ENCODE peak calls at places on chromosomes 16 and 17, in six cellular contexts. One of them, this sample, is unnamed.
A peak's percentile ranks its signal among the peaks of the same experiment; 100 is the strongest.

GRCh38 chr17:68184816-68185436 is 62.9 kb upstream of the AMZ2 start:
- DNase-seq in tibial nerve: no peak
- DNase-seq in hepatocyte: no peak
- DNase-seq in skeletal muscle cell: no peak
- DNase-seq in mesenchymal stem cell: no peak
- DNase-seq in heart left ventricle: no peak
- DNase-seq in this sample: no peak

GRCh38 chr16:87056083-87056482 is 261.1 kb downstream of the C16orf95 start:
- DNase-seq in tibial nerve: no peak
- DNase-seq in hepatocyte: no peak
- DNase-seq in skeletal muscle cell: peak; percentile 32
- DNase-seq in mesenchymal stem cell: no peak
- DNase-seq in heart left ventricle: no peak
- DNase-seq in this sample: no peak

GRCh38 chr17:1422907-1423306 is 22.9 kb upstream of the YWHAE start:
- DNase-seq in tibial nerve: no peak
- DNase-seq in hepatocyte: no peak
- DNase-seq in skeletal muscle cell: peak; percentile 86
- DNase-seq in mesenchymal stem cell: peak; percentile 96
- DNase-seq in heart left ventricle: no peak
- DNase-seq in this sample: peak; percentile 78

GRCh38 chr16:70715113-70715711 is 29.4 kb upstream of the MTSS2 start:
- DNase-seq in tibial nerve: peak; percentile 42
- DNase-seq in hepatocyte: peak; percentile 86
- DNase-seq in skeletal muscle cell: peak; percentile 98
- DNase-seq in mesenchymal stem cell: peak; percentile 91
- DNase-seq in heart left ventricle: peak; percentile 90
- DNase-seq in this sample: peak; percentile 98

GRCh38 chr17:72501404-72502110 is 380.7 kb downstream of the SOX9 start:
- DNase-seq in tibial nerve: peak; percentile 34
- DNase-seq in hepatocyte: no peak
- DNase-seq in skeletal muscle cell: no peak
- DNase-seq in mesenchymal stem cell: no peak
- DNase-seq in heart left ventricle: no peak
- DNase-seq in this sample: no peak

GRCh38 chr16:49664221-49665215 is 191.4 kb downstream of the ZNF423 start:
- DNase-seq in tibial nerve: no peak
- DNase-seq in hepatocyte: peak; percentile 35
- DNase-seq in skeletal muscle cell: no peak
- DNase-seq in mesenchymal stem cell: no peak
- DNase-seq in heart left ventricle: peak; percentile 85
- DNase-seq in this sample: no peak

GRCh38 chr17:9676742-9677387 is 31.5 kb downstream of the USP43 start:
- DNase-seq in tibial nerve: no peak
- DNase-seq in hepatocyte: no peak
- DNase-seq in skeletal muscle cell: no peak
- DNase-seq in mesenchymal stem cell: peak; percentile 83
- DNase-seq in heart left ventricle: no peak
- DNase-seq in this sample: no peak

GRCh38 chr16:67663151-67663876 is 2.6 kb downstream of the PARD6A start:
- DNase-seq in tibial nerve: no peak
- DNase-seq in hepatocyte: no peak
- DNase-seq in skeletal muscle cell: no peak
- DNase-seq in mesenchymal stem cell: peak; percentile 26
- DNase-seq in heart left ventricle: no peak
- DNase-seq in this sample: no peak

GRCh38 chr17:35807371-35808144 is 1.7 kb upstream of the TAF15 start:
- DNase-seq in tibial nerve: no peak
- DNase-seq in hepatocyte: no peak
- DNase-seq in skeletal muscle cell: no peak
- DNase-seq in mesenchymal stem cell: peak; percentile 59
- DNase-seq in heart left ventricle: no peak
- DNase-seq in this sample: peak; percentile 26

GRCh38 chr17:78822552-78822951 is 18.1 kb downstream of the USP36 start:
- DNase-seq in tibial nerve: no peak
- DNase-seq in hepatocyte: peak; percentile 28
- DNase-seq in skeletal muscle cell: peak; percentile 87
- DNase-seq in mesenchymal stem cell: peak; percentile 75
- DNase-seq in heart left ventricle: no peak
- DNase-seq in this sample: peak; percentile 95

GRCh38 chr17:75881678-75882454 is 3.5 kb upstream of the TRIM47 start:
- DNase-seq in tibial nerve: no peak
- DNase-seq in hepatocyte: no peak
- DNase-seq in skeletal muscle cell: no peak
- DNase-seq in mesenchymal stem cell: no peak
- DNase-seq in heart left ventricle: no peak
- DNase-seq in this sample: no peak

GRCh38 chr17:50649042-50649908 is 14.6 kb downstream of the ABCC3 start:
- DNase-seq in tibial nerve: no peak
- DNase-seq in hepatocyte: no peak
- DNase-seq in skeletal muscle cell: no peak
- DNase-seq in mesenchymal stem cell: no peak
- DNase-seq in heart left ventricle: no peak
- DNase-seq in this sample: no peak

GRCh38 chr16:20910781-20911321 is 10.3 kb downstream of the LYRM1 start:
- DNase-seq in tibial nerve: no peak
- DNase-seq in hepatocyte: peak; percentile 34
- DNase-seq in skeletal muscle cell: peak; percentile 85
- DNase-seq in mesenchymal stem cell: peak; percentile 94
- DNase-seq in heart left ventricle: no peak
- DNase-seq in this sample: peak; percentile 98

GRCh38 chr16:62408760-62409159 is 372.5 kb upstream of the CDH8 start:
- DNase-seq in tibial nerve: no peak
- DNase-seq in hepatocyte: peak; percentile 8
- DNase-seq in skeletal muscle cell: no peak
- DNase-seq in mesenchymal stem cell: no peak
- DNase-seq in heart left ventricle: no peak
- DNase-seq in this sample: no peak

GRCh38 chr16:87951550-87952538 is 610 bp downstream of the BANP start:
- DNase-seq in tibial nerve: no peak
- DNase-seq in hepatocyte: peak; percentile 54
- DNase-seq in skeletal muscle cell: no peak
- DNase-seq in mesenchymal stem cell: peak; percentile 41
- DNase-seq in heart left ventricle: no peak
- DNase-seq in this sample: no peak

GRCh38 chr17:17737938-17738894 is 57.0 kb downstream of the RAI1 start:
- DNase-seq in tibial nerve: no peak
- DNase-seq in hepatocyte: peak; percentile 79
- DNase-seq in skeletal muscle cell: no peak
- DNase-seq in mesenchymal stem cell: peak; percentile 40
- DNase-seq in heart left ventricle: no peak
- DNase-seq in this sample: no peak

GRCh38 chr16:71781741-71782140 is 26.9 kb downstream of the AP1G1 start:
- DNase-seq in tibial nerve: no peak
- DNase-seq in hepatocyte: no peak
- DNase-seq in skeletal muscle cell: no peak
- DNase-seq in mesenchymal stem cell: peak; percentile 42
- DNase-seq in heart left ventricle: no peak
- DNase-seq in this sample: no peak

GRCh38 chr17:31967643-31968042 is 30.8 kb downstream of the SUZ12 start:
- DNase-seq in tibial nerve: no peak
- DNase-seq in hepatocyte: no peak
- DNase-seq in skeletal muscle cell: no peak
- DNase-seq in mesenchymal stem cell: no peak
- DNase-seq in heart left ventricle: no peak
- DNase-seq in this sample: no peak

GRCh38 chr17:8162997-8163977 is 539 bp upstream of the VAMP2 start:
- DNase-seq in tibial nerve: no peak
- DNase-seq in hepatocyte: peak; percentile 39
- DNase-seq in skeletal muscle cell: no peak
- DNase-seq in mesenchymal stem cell: peak; percentile 15
- DNase-seq in heart left ventricle: peak; percentile 65
- DNase-seq in this sample: no peak

GRCh38 chr16:19835989-19836421 is 48.6 kb downstream of the GPRC5B start:
- DNase-seq in tibial nerve: no peak
- DNase-seq in hepatocyte: no peak
- DNase-seq in skeletal muscle cell: peak; percentile 8
- DNase-seq in mesenchymal stem cell: peak; percentile 51
- DNase-seq in heart left ventricle: no peak
- DNase-seq in this sample: no peak

GRCh38 chr17:58276423-58276822 is 4.3 kb downstream of the MPO start:
- DNase-seq in tibial nerve: no peak
- DNase-seq in hepatocyte: no peak
- DNase-seq in skeletal muscle cell: no peak
- DNase-seq in mesenchymal stem cell: no peak
- DNase-seq in heart left ventricle: no peak
- DNase-seq in this sample: no peak

GRCh38 chr16:84547539-84548058 is 43.1 kb upstream of the MEAK7 start:
- DNase-seq in tibial nerve: no peak
- DNase-seq in hepatocyte: no peak
- DNase-seq in skeletal muscle cell: no peak
- DNase-seq in mesenchymal stem cell: no peak
- DNase-seq in heart left ventricle: no peak
- DNase-seq in this sample: no peak

GRCh38 chr16:65281636-65282035 is 159.8 kb upstream of the CDH11 start:
- DNase-seq in tibial nerve: no peak
- DNase-seq in hepatocyte: no peak
- DNase-seq in skeletal muscle cell: no peak
- DNase-seq in mesenchymal stem cell: no peak
- DNase-seq in heart left ventricle: no peak
- DNase-seq in this sample: no peak

GRCh38 chr16:30894540-30895368 is 877 bp upstream of the BCL7C start:
- DNase-seq in tibial nerve: no peak
- DNase-seq in hepatocyte: peak; percentile 7
- DNase-seq in skeletal muscle cell: no peak
- DNase-seq in mesenchymal stem cell: peak; percentile 3
- DNase-seq in heart left ventricle: no peak
- DNase-seq in this sample: no peak

GRCh38 chr16:14500791-14501190 is 129.3 kb downstream of the PARN start:
- DNase-seq in tibial nerve: no peak
- DNase-seq in hepatocyte: no peak
- DNase-seq in skeletal muscle cell: peak; percentile 13
- DNase-seq in mesenchymal stem cell: no peak
- DNase-seq in heart left ventricle: no peak
- DNase-seq in this sample: no peak

GRCh38 chr17:3007651-3008121 is 55.7 kb downstream of the OR1D5 start:
- DNase-seq in tibial nerve: no peak
- DNase-seq in hepatocyte: no peak
- DNase-seq in skeletal muscle cell: no peak
- DNase-seq in mesenchymal stem cell: no peak
- DNase-seq in heart left ventricle: peak; percentile 51
- DNase-seq in this sample: no peak

GRCh38 chr16:88279998-88280397 is 102.8 kb upstream of the ZNF469 start:
- DNase-seq in tibial nerve: no peak
- DNase-seq in hepatocyte: no peak
- DNase-seq in skeletal muscle cell: no peak
- DNase-seq in mesenchymal stem cell: no peak
- DNase-seq in heart left ventricle: no peak
- DNase-seq in this sample: no peak

GRCh38 chr16:30033270-30033669 is 2.2 kb upstream of the TLCD3B start:
- DNase-seq in tibial nerve: no peak
- DNase-seq in hepatocyte: no peak
- DNase-seq in skeletal muscle cell: no peak
- DNase-seq in mesenchymal stem cell: no peak
- DNase-seq in heart left ventricle: no peak
- DNase-seq in this sample: no peak

DNA sequence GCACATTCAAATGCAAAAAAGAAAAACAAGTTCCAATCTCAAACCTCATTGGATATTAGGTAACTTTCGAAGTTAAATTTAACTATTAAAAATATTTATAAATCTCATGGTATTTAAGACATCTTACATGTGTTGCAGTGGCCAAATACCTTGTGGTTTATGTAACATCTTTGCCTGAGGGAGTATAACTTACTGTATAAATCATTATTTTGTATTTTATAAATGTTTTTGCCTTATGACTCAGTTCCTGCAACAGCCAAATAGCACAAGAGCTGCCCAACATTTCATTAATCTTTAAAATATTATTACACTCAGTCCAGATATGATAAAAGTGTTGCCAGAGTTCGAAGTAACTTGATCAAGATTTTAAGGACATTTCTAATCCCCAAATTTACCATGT is 43.8 kb downstream of the IRX6 start:
- DNase-seq in tibial nerve: no peak
- DNase-seq in hepatocyte: no peak
- DNase-seq in skeletal muscle cell: no peak
- DNase-seq in mesenchymal stem cell: no peak
- DNase-seq in heart left ventricle: no peak
- DNase-seq in this sample: peak; percentile 73
- H3K4me3 ChIP-seq in tibial nerve: no peak overlapping the region
- H3K4me3 ChIP-seq in hepatocyte: no peak overlapping the region
- H3K4me3 ChIP-seq in skeletal muscle cell: no peak overlapping the region
- H3K4me3 ChIP-seq in mesenchymal stem cell: no peak overlapping the region
- H3K4me3 ChIP-seq in heart left ventricle: no peak overlapping the region
- H3K4me3 ChIP-seq in this sample: no peak overlapping the region

GRCh38 chr17:38602453-38602852 is 3.3 kb downstream of the SRCIN1 start:
- DNase-seq in tibial nerve: no peak
- DNase-seq in hepatocyte: no peak
- DNase-seq in skeletal muscle cell: no peak
- DNase-seq in mesenchymal stem cell: no peak
- DNase-seq in heart left ventricle: peak; percentile 13
- DNase-seq in this sample: no peak
- H3K4me3 ChIP-seq in tibial nerve: no peak overlapping the region
- H3K4me3 ChIP-seq in hepatocyte: no peak overlapping the region
- H3K4me3 ChIP-seq in skeletal muscle cell: no peak overlapping the region
- H3K4me3 ChIP-seq in mesenchymal stem cell: no peak overlapping the region
- H3K4me3 ChIP-seq in heart left ventricle: no peak overlapping the region
- H3K4me3 ChIP-seq in this sample: no peak overlapping the region

DNA sequence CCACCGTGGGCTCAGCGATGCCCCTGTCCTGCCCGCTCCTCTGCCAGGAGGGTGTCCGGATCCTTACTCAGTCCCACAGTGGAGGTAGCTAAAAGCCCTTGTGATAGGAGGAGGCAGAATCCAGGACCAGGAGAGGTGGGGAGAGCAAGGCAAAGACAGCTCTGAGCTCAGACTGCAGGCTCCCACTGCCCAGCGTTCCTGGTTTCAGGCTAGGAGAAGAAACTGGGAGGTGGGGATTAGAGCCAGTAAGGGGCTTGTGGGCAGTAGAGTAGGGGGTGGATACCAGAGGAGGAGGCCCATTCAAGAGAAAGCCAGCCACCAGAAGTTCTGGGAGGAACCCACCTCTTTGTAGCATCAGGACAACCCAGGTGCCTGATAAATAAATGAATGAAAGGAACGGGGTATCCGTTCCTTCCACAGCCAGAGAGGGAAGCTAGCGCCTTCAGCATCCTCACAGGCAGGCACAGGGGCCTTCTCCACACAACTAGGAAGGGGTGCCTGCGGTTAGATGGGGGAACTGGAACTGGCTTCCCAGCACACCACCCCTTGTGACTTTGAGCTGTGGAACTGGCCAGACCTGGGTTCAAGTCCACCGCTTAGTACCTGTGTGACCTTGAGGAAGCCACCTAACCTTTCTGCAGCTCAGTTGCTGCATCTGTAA is 2.3 kb downstream of the IL21R start:
- DNase-seq in tibial nerve: no peak
- DNase-seq in hepatocyte: no peak
- DNase-seq in skeletal muscle cell: no peak
- DNase-seq in mesenchymal stem cell: no peak
- DNase-seq in heart left ventricle: no peak
- DNase-seq in this sample: no peak
- H3K4me3 ChIP-seq in tibial nerve: no peak overlapping the region
- H3K4me3 ChIP-seq in hepatocyte: no peak overlapping the region
- H3K4me3 ChIP-seq in skeletal muscle cell: no peak overlapping the region
- H3K4me3 ChIP-seq in mesenchymal stem cell: no peak overlapping the region
- H3K4me3 ChIP-seq in heart left ventricle: no peak overlapping the region
- H3K4me3 ChIP-seq in this sample: no peak overlapping the region

DNA sequence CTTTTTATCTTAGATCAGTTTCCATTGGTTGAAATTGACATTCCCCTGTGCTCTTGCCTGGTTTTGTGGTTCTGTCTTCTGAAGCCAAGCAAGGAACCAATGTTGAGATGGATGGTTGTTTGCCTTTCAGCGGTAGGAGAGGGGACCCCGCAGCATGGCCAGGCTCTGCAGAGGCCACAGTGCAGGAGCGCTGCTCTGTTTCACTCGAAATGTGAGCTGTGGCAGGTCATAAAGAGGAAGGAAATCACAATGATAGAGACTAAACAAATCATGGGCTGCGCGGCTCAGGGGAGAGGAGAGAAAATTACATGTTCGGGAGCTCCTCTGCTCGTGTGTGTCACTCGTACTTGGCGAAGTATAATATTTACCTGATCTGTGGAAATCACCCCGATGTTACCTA is 148.2 kb downstream of the SNX29 start:
- DNase-seq in tibial nerve: no peak
- DNase-seq in hepatocyte: no peak
- DNase-seq in skeletal muscle cell: no peak
- DNase-seq in mesenchymal stem cell: no peak
- DNase-seq in heart left ventricle: no peak
- DNase-seq in this sample: no peak
- H3K4me3 ChIP-seq in tibial nerve: no peak overlapping the region
- H3K4me3 ChIP-seq in hepatocyte: no peak overlapping the region
- H3K4me3 ChIP-seq in skeletal muscle cell: no peak overlapping the region
- H3K4me3 ChIP-seq in mesenchymal stem cell: no peak overlapping the region
- H3K4me3 ChIP-seq in heart left ventricle: no peak overlapping the region
- H3K4me3 ChIP-seq in this sample: no peak overlapping the region

This sample was measured in BJ.